ENCODE peak calls at places on chromosome 16, in nine cellular contexts. V, R, Q, O, K, M, E, W and J are unnamed samples. For H3K4me1, the result is how much of the 10 kb centered on the place peaks cover.

GRCh38 chr16:10356870-10357842 is 28.7 kb upstream of the ATF7IP2 start:
- DNase-seq in W (peak), K (peak), V (no peak), Q (no peak), O (no peak), M (no peak), R (no peak), E (no peak), J (no peak)

GRCh38 chr16:70753694-70754325 is 47.1 kb downstream of the VAC14 start:
- DNase-seq in W (no peak), Q (peak), V (no peak), M (peak), K (no peak), E (no peak), R (no peak), O (no peak), J (no peak)

GRCh38 chr16:30615358-30616076 is 5.3 kb upstream of the ZNF689 start:
- DNase-seq in E (peak), Q (peak), O (peak), V (peak), R (peak), W (peak), M (peak), K (peak), J (no peak)

GRCh38 chr16:66728117-66728787 is 23.2 kb downstream of the DYNC1LI2 start:
- DNase-seq in Q (no peak), R (peak), V (no peak), O (peak), M (no peak), E (peak), W (peak), K (peak), J (no peak)

GRCh38 chr16:73228649-73229048 is 180.7 kb upstream of the ZFHX3 start:
- DNase-seq in W (no peak), R (no peak), E (peak), M (no peak), K (peak), V (no peak), O (no peak), Q (no peak), J (no peak)

GRCh38 chr16:72793716-72794115 is 254.2 kb downstream of the ZFHX3 start:
- DNase-seq in W (no peak), K (no peak), Q (no peak), R (no peak), O (no peak), M (no peak), E (no peak), V (no peak), J (no peak)

GRCh38 chr16:68436581-68436980 is 11.7 kb downstream of the SMPD3 start:
- DNase-seq in W (no peak), Q (no peak), K (no peak), O (peak), M (no peak), V (no peak), E (no peak), R (peak), J (no peak)

GRCh38 chr16:48366165-48367093 is 18.8 kb downstream of the SIAH1 start:
- DNase-seq in Q (no peak), M (no peak), V (peak), K (peak), E (peak), W (peak), O (peak), R (peak), J (peak)

GRCh38 chr16:29644338-29644857 is 18.6 kb upstream of the SPN start:
- DNase-seq in Q (no peak), O (no peak), E (no peak), K (no peak), R (no peak), W (no peak), V (no peak), M (no peak), J (no peak)

GRCh38 chr16:78127130-78127529 is 27.7 kb downstream of the WWOX start:
- DNase-seq in V (no peak), K (peak), Q (no peak), M (no peak), E (peak), O (no peak), W (no peak), R (peak), J (no peak)

GRCh38 chr16:67804853-67805542 is 1.4 kb downstream of the RANBP10 start:
- DNase-seq in W (peak), V (no peak), R (no peak), E (no peak), O (no peak), M (no peak), K (no peak), Q (no peak), J (no peak)

GRCh38 chr16:51807551-51807950 is 656.5 kb upstream of the SALL1 start:
- DNase-seq in W (no peak), R (peak), Q (no peak), V (no peak), O (no peak), E (no peak), M (no peak), K (no peak), J (no peak)

GRCh38 chr16:67298277-67298676 is 18.9 kb downstream of the PLEKHG4 start:
- DNase-seq in E (no peak), V (no peak), W (no peak), M (peak), Q (no peak), O (no peak), K (no peak), R (no peak), J (no peak)

GRCh38 chr16:23092072-23092800 is 57.0 kb downstream of the USP31 start:
- DNase-seq in K (no peak), E (no peak), V (no peak), Q (no peak), W (no peak), M (no peak), R (no peak), O (no peak), J (no peak)

GRCh38 chr16:7513429-7513828 is 180.8 kb downstream of the RBFOX1 start:
- DNase-seq in Q (no peak), R (peak), O (peak), V (no peak), E (no peak), K (no peak), W (peak), M (no peak), J (no peak)

GRCh38 chr16:17416461-17417221 is 54.1 kb downstream of the XYLT1 start:
- DNase-seq in R (no peak), O (peak), M (peak), E (peak), W (no peak), Q (peak), K (peak), V (no peak), J (no peak)

GRCh38 chr16:60788631-60789030 is 1247.6 kb downstream of the CDH8 start:
- DNase-seq in V (no peak), R (no peak), Q (no peak), W (no peak), O (no peak), K (no peak), M (no peak), E (no peak), J (no peak)

GRCh38 chr16:70475054-70475871 is 20.9 kb downstream of the FCSK start:
- DNase-seq in W (no peak), E (no peak), Q (no peak), R (no peak), K (no peak), V (no peak), M (no peak), O (no peak), J (no peak)

GRCh38 chr16:89052824-89053724 is 40.6 kb upstream of the ACSF3 start:
- DNase-seq in M (no peak), V (no peak), K (no peak), O (no peak), Q (peak), E (peak), R (peak), W (peak), J (no peak)

GRCh38 chr16:67541391-67542263 is 13.0 kb downstream of the RIPOR1 start:
- DNase-seq in O (no peak), K (no peak), M (no peak), W (no peak), E (peak), V (no peak), R (no peak), Q (peak), J (no peak)

GRCh38 chr16:28491080-28491969 is 549 bp downstream of the CLN3 start:
- DNase-seq in V (no peak), O (peak), W (peak), Q (peak), M (peak), E (peak), R (peak), K (peak), J (peak)

GRCh38 chr16:1705688-1706385 is at the start of gene MAPK8IP3:
- DNase-seq in M (peak), Q (peak), R (peak), K (peak), O (peak), E (peak), W (peak), V (no peak), J (peak)

GRCh38 chr16:30065943-30066881 is 652 bp downstream of the ALDOA start:
- DNase-seq in V (no peak), W (no peak), O (peak), M (no peak), R (no peak), E (peak), Q (no peak), K (peak), J (no peak)

GRCh38 chr16:27199235-27199586 is 4.1 kb upstream of the KDM8 start:
- DNase-seq in K (no peak), O (peak), V (no peak), W (no peak), M (no peak), Q (no peak), E (no peak), R (no peak), J (no peak)

GRCh38 chr16:57627184-57627871 is 1.1 kb upstream of the ADGRG1 start:
- DNase-seq in R (no peak), W (peak), E (peak), Q (peak), M (no peak), K (peak), O (no peak), V (no peak), J (no peak)

GRCh38 chr16:569445-570254 is at the start of gene PIGQ:
- DNase-seq in M (peak), R (peak), V (no peak), W (peak), E (peak), O (peak), Q (peak), K (peak), J (peak)

GRCh38 chr16:60331168-60331567 is 1597.1 kb upstream of the GOT2 start:
- DNase-seq in K (no peak), V (no peak), W (no peak), R (no peak), Q (no peak), O (no peak), E (no peak), M (no peak), J (no peak)

GRCh38 chr16:72872966-72873365 is 175.0 kb downstream of the ZFHX3 start:
- DNase-seq in K (no peak), W (no peak), O (no peak), R (no peak), E (no peak), M (no peak), V (no peak), Q (no peak), J (no peak)

GRCh38 chr16:87956771-87957279 is 5.6 kb downstream of the BANP start:
- DNase-seq in Q (no peak), M (no peak), E (peak), W (peak), O (peak), R (peak), K (peak), V (no peak), J (no peak)

GRCh38 chr16:63315229-63315628 is 1279.0 kb upstream of the CDH8 start:
- DNase-seq in E (no peak), R (no peak), K (no peak), O (no peak), W (peak), M (no peak), Q (no peak), V (no peak), J (no peak)

GRCh38 chr16:47392114-47392513 is 68.7 kb downstream of the ITFG1 start:
- DNase-seq in O (peak), Q (no peak), K (peak), W (peak), V (no peak), R (no peak), E (no peak), M (no peak), J (no peak)

GRCh38 chr16:89899879-89900481 is 18.7 kb upstream of the MC1R start:
- DNase-seq in M (no peak), R (no peak), Q (peak), W (no peak), K (no peak), E (peak), V (no peak), O (no peak), J (no peak)

GRCh38 chr16:24906199-24906808 is 60.5 kb downstream of the SLC5A11 start:
- DNase-seq in M (peak), W (peak), K (peak), E (peak), O (peak), Q (no peak), V (no peak), R (peak), J (no peak)

GRCh38 chr16:35585411-35585810 is 2126.0 kb downstream of the TP53TG3F start:
- DNase-seq in M (no peak), E (no peak), W (no peak), O (no peak), Q (no peak), K (no peak), R (no peak), V (no peak), J (no peak)

GRCh38 chr16:11379420-11379819 is 34.2 kb downstream of the RMI2 start:
- DNase-seq in M (peak), V (no peak), K (no peak), E (peak), R (no peak), O (no peak), Q (no peak), W (no peak), J (no peak)

GRCh38 chr16:68079616-68080344 is 5.4 kb upstream of the NFATC3 start:
- DNase-seq in O (peak), K (peak), Q (peak), M (peak), R (no peak), W (peak), E (no peak), V (no peak), J (peak)

GRCh38 chr16:87206646-87207451 is 110.3 kb downstream of the C16orf95 start:
- DNase-seq in M (no peak), E (peak), W (no peak), R (no peak), V (no peak), Q (no peak), O (no peak), K (peak), J (no peak)

GRCh38 chr16:8767176-8767575 is 30.3 kb downstream of the TMEM186 start:
- DNase-seq in Q (no peak), M (peak), V (no peak), K (no peak), W (no peak), O (no peak), E (no peak), R (no peak), J (no peak)

GRCh38 chr16:29824589-29825144 is 4.4 kb downstream of the MVP start:
- DNase-seq in V (no peak), W (no peak), M (no peak), R (no peak), O (no peak), Q (no peak), K (peak), E (peak), J (no peak)

GRCh38 chr16:84607061-84607460 is 10.8 kb downstream of the COTL1 start:
- DNase-seq in K (no peak), E (no peak), O (no peak), Q (no peak), W (no peak), V (no peak), M (peak), R (no peak), J (peak)
- H3K27ac ChIP-seq in K (no peak), E (no peak), O (peak), Q (no peak), W (no peak), V (no peak), M (peak), R (no peak), J (no peak)

GRCh38 chr16:3187798-3188674 is at the start of gene OR1F1:
- DNase-seq in E (peak), K (peak), Q (no peak), M (peak), R (peak), O (no peak), V (no peak), W (peak), J (no peak)
- H3K4me3 ChIP-seq in E (peak), K (peak), Q (peak), M (no peak), R (peak), O (no peak), V (peak), W (peak), J (no peak)

GRCh38 chr16:49498241-49499017 is 124.8 kb downstream of the C16orf78 start:
- DNase-seq in K (no peak), E (no peak), M (peak), V (no peak), Q (no peak), O (no peak), W (no peak), R (no peak), J (no peak)
- H3K4me1 ChIP-seq in K (under half), E (under half), M (under half), V (under half), Q (under half), O (under half), W (under half), R (under half), J (under half)

GRCh38 chr16:3938471-3938842 is 57.9 kb upstream of the CREBBP start:
- DNase-seq in E (peak), Q (no peak), R (no peak), V (no peak), M (no peak), W (no peak), O (no peak), K (no peak), J (no peak)
- H3K27ac ChIP-seq in E (no peak), Q (no peak), R (no peak), V (peak), M (no peak), W (no peak), O (no peak), K (no peak), J (no peak)

DNA sequence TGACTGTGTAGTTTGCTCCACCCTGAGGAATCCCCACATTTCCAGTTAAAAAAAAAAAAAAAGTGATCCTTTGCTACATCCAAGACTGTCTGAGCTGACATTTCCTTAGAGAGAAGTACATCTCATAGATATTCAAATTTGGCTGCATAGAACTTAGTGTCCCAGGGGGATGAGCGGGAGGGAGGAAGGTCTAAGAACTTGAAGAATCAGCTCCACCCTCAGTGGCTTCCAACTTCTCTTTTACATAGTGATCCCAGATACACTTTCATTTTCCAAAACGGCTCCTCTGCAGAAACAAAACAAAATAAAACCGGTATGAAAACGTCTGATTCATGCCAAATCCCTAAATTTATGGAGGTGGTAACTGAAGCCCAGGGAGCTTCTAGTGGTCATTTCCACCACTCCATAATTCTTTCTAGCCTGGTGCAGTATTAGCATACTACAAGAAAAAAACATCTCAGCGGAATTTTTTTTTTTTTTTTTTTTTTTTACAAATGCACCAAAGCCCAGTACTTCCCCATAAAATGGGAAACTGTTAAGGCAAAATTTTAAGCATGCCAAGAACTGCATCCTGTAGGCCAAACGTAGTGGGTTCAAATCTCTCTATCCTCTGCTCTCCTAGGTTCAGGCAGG is 29.4 kb downstream of the MAF start:
- DNase-seq in Q (no peak), R (peak), W (no peak), M (no peak), K (no peak), V (no peak), O (no peak), E (no peak), J (no peak)
- H3K4me3 ChIP-seq in Q (peak), R (no peak), W (no peak), M (no peak), K (no peak), V (no peak), O (no peak), E (no peak), J (peak)